ENCODE peak calls at places on chromosomes 4 and X, in seven cellular contexts. Q is AG04450, N is stomach, S is GM23248, O is brain microvascular endothelial cell, U is suprapubic skin, P is endothelial cell of umbilical vein. I is an unnamed sample.

GRCh38 chr4:677431-678293 is 3.3 kb downstream of the MYL5 start:
- DNase-seq in U (peak), S (peak), Q (no peak), O (no peak), P (no peak), N (peak), I (no peak)

GRCh38 chr4:20046179-20046578 is 205.5 kb upstream of the SLIT2 start:
- DNase-seq in Q (no peak), S (no peak), U (no peak), P (no peak), O (no peak), N (no peak), I (no peak)

GRCh38 chr4:185738851-185739250 is 73.1 kb downstream of the SORBS2 start:
- DNase-seq in O (no peak), S (no peak), U (no peak), N (no peak), P (peak), Q (no peak), I (no peak)

GRCh38 chr4:133600008-133600407 is 450.9 kb downstream of the PCDH10 start:
- DNase-seq in S (no peak), P (no peak), O (no peak), N (no peak), Q (no peak), U (no peak), I (no peak)

GRCh38 chrX:130171446-130172126 is at the start of gene RAB33A:
- DNase-seq in Q (no peak), O (no peak), U (no peak), P (no peak), N (no peak), S (peak), I (peak)

GRCh38 chrX:84064164-84064563 is 123.8 kb downstream of the RPS6KA6 start:
- DNase-seq in Q (no peak), P (no peak), U (no peak), S (peak), N (no peak), O (no peak), I (no peak)

GRCh38 chrX:100979881-100980607 is 10.5 kb downstream of the ARL13A start:
- DNase-seq in S (peak), Q (no peak), U (no peak), N (no peak), O (no peak), P (no peak), I (no peak)

GRCh38 chr4:56218230-56218895 is 168.9 kb downstream of the AASDH start:
- DNase-seq in U (no peak), S (no peak), N (no peak), P (no peak), Q (no peak), O (no peak), I (no peak)

GRCh38 chrX:65894138-65894537 is 145.7 kb downstream of the VSIG4 start:
- DNase-seq in Q (no peak), U (no peak), P (no peak), N (no peak), S (no peak), O (no peak), I (no peak)

GRCh38 chr4:27129871-27130277 is 269.2 kb downstream of the STIM2 start:
- DNase-seq in U (no peak), O (no peak), S (no peak), Q (no peak), N (no peak), P (no peak), I (no peak)

GRCh38 chrX:154711264-154711663 is 39.6 kb downstream of the GAB3 start:
- DNase-seq in Q (no peak), N (no peak), S (no peak), U (no peak), O (no peak), P (no peak), I (no peak)

GRCh38 chrX:119190736-119191282 is 45.3 kb upstream of the PGRMC1 start:
- DNase-seq in U (no peak), Q (no peak), S (peak), O (no peak), P (no peak), N (no peak), I (no peak)

GRCh38 chr4:108834787-108835384 is 72.0 kb upstream of the ETNPPL start:
- DNase-seq in Q (peak), O (no peak), P (peak), S (peak), N (no peak), U (no peak), I (no peak)

GRCh38 chr4:55445921-55446577 is 50.3 kb downstream of the TMEM165 start:
- DNase-seq in Q (peak), U (no peak), S (peak), P (no peak), O (peak), N (no peak), I (no peak)

GRCh38 chr4:140186651-140187315 is 32.8 kb upstream of the MAML3 start:
- DNase-seq in U (no peak), P (peak), Q (peak), S (peak), N (peak), O (peak), I (no peak)

GRCh38 chr4:76214269-76214628 is 625 bp upstream of the SCARB2 start:
- DNase-seq in P (no peak), N (no peak), Q (no peak), U (no peak), S (no peak), O (no peak), I (no peak)

GRCh38 chr4:107444-108429 is 16.6 kb upstream of the ZNF718 start:
- DNase-seq in P (no peak), S (no peak), O (no peak), N (no peak), U (no peak), Q (no peak), I (no peak)

GRCh38 chr4:186840222-186840701 is 116.6 kb upstream of the FAT1 start:
- DNase-seq in U (no peak), S (no peak), N (no peak), O (peak), Q (peak), P (no peak), I (no peak)

GRCh38 chrX:101208152-101208905 is 11.3 kb upstream of the DRP2 start:
- DNase-seq in P (no peak), O (peak), U (no peak), S (peak), N (no peak), Q (no peak), I (no peak)

GRCh38 chr4:8821151-8821950 is 50.3 kb downstream of the HMX1 start:
- DNase-seq in U (peak), O (no peak), P (no peak), N (no peak), S (no peak), Q (no peak), I (no peak)

GRCh38 chrX:22063284-22063683 is 31.2 kb downstream of the PHEX start:
- DNase-seq in Q (no peak), O (no peak), U (no peak), P (no peak), N (no peak), S (no peak), I (no peak)

GRCh38 chr4:85495621-85496020 is 20.7 kb downstream of the ARHGAP24 start:
- DNase-seq in P (no peak), O (no peak), Q (no peak), S (peak), N (no peak), U (no peak), I (no peak)

GRCh38 chr4:183831026-183831446 is 74.1 kb upstream of the STOX2 start:
- DNase-seq in N (no peak), U (no peak), S (no peak), Q (no peak), O (no peak), P (peak), I (no peak)

GRCh38 chr4:112371361-112371760 is 74.2 kb downstream of the ALPK1 start:
- DNase-seq in P (no peak), O (no peak), S (no peak), Q (no peak), N (no peak), U (no peak), I (no peak)

GRCh38 chrX:39726810-39727209 is 370.9 kb downstream of the BCOR start:
- DNase-seq in P (peak), N (no peak), U (no peak), Q (no peak), O (peak), S (peak), I (no peak)

GRCh38 chr4:89277412-89277811 is 30.2 kb downstream of the GPRIN3 start:
- DNase-seq in S (peak), P (no peak), N (no peak), U (no peak), O (peak), Q (no peak), I (no peak)

GRCh38 chr4:822361-823092 is 3.4 kb downstream of the CPLX1 start:
- DNase-seq in P (no peak), S (no peak), Q (no peak), U (peak), O (no peak), N (no peak), I (no peak)

GRCh38 chr4:80619070-80619674 is 283.6 kb downstream of the CFAP299 start:
- DNase-seq in S (peak), U (no peak), O (no peak), P (no peak), Q (no peak), N (no peak), I (no peak)

GRCh38 chr4:54784188-54784671 is 126.5 kb downstream of the KIT start:
- DNase-seq in S (peak), U (peak), Q (peak), N (peak), O (peak), P (no peak), I (peak)

GRCh38 chrX:114976321-114976720 is 41.1 kb downstream of the IL13RA2 start:
- DNase-seq in U (no peak), O (no peak), P (no peak), S (peak), Q (no peak), N (no peak), I (no peak)

GRCh38 chr4:156102411-156102810 is 148.7 kb upstream of the CTSO start:
- DNase-seq in O (no peak), S (no peak), P (no peak), U (no peak), N (no peak), Q (no peak), I (no peak)

GRCh38 chrX:68989865-68990606 is 161.2 kb downstream of the EFNB1 start:
- DNase-seq in U (no peak), S (peak), P (peak), N (peak), Q (peak), O (peak), I (no peak)

GRCh38 chr4:123740236-123740635 is 343.6 kb downstream of the SPRY1 start:
- DNase-seq in U (no peak), S (no peak), Q (no peak), N (no peak), O (no peak), P (no peak), I (no peak)

GRCh38 chrX:130264573-130264972 is 4.1 kb downstream of the ZNF280C start:
- DNase-seq in P (no peak), O (no peak), U (no peak), S (peak), Q (no peak), N (no peak), I (no peak)

GRCh38 chr4:22071749-22072148 is 123.2 kb upstream of the KCNIP4 start:
- DNase-seq in P (no peak), U (no peak), N (no peak), Q (no peak), O (peak), S (peak), I (no peak)

GRCh38 chr4:173543266-173543665 is 13.2 kb upstream of the HAND2 start:
- DNase-seq in O (no peak), N (no peak), P (no peak), Q (no peak), S (no peak), U (no peak), I (no peak)
- H3K27ac ChIP-seq in O (no peak), N (no peak), P (no peak), Q (no peak), S (no peak), U (no peak), I (no peak)

DNA sequence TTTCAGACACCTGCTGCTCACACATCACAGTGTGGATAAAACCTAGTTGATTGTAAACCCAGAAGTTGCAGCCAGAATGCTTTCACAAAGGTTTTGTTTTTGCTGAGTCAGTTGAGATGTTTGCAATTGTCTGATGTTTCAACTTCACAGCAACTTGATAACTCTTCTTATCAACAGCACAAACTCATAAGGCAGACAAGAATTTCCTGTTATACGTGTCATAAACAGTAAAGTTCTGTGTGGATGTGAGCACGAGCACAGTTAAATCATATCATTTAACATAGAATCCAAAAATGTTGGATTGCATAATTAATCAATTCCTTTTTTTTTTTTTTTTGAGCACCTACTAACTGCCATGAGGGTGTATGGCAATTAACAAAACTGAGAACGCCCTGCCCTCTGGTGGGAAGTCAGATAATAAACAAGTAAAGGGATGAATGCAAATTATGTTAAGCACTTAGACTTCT is 512.2 kb downstream of the PDHA2 start:
- DNase-seq in N (no peak), O (peak), S (no peak), U (no peak), Q (no peak), P (peak), I (no peak)
- H3K27ac ChIP-seq in N (no peak), O (no peak), S (no peak), U (no peak), Q (no peak), P (peak), I (no peak)

GRCh38 chr4:182449960-182450359 is 206.8 kb downstream of the TENM3 start:
- DNase-seq in O (no peak), S (peak), Q (no peak), N (no peak), U (no peak), P (no peak), I (no peak)
- H3K27ac ChIP-seq in O (no peak), S (no peak), Q (no peak), N (no peak), U (no peak), P (no peak), I (no peak)

GRCh38 chrX:151975228-151975593 is 735 bp upstream of the GABRE start:
- DNase-seq in Q (no peak), P (no peak), N (no peak), O (no peak), S (no peak), U (no peak), I (no peak)
- H3K27ac ChIP-seq in Q (no peak), P (no peak), N (no peak), O (no peak), S (no peak), U (no peak), I (no peak)

GRCh38 chrX:48948589-48948988 is 8.8 kb downstream of the OTUD5 start:
- DNase-seq in Q (no peak), O (no peak), P (no peak), U (no peak), N (no peak), S (no peak), I (no peak)
- H3K27ac ChIP-seq in Q (no peak), O (no peak), P (no peak), U (no peak), N (no peak), S (no peak), I (no peak)

DNA sequence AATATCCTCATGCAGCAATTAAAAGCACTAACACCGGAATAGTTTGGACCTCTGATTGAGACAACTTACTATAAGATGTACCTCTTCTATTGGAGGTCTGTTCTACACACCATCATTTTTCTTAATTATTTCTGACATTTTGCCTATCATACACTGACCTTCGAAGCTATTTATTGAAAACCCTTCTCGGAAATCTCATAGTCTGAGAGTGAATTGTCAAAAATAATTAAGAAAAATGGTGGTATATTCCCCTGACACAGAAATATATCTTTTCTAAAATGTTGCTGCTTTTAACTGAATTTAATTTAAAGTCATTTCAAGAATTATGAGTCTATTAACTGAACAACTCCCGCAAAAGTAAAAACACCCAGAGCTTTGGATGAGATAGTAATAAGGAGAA is 485.1 kb downstream of the IL15 start:
- DNase-seq in P (no peak), N (no peak), U (no peak), Q (no peak), S (no peak), O (no peak), I (no peak)
- H3K27ac ChIP-seq in P (peak), N (no peak), U (no peak), Q (no peak), S (no peak), O (no peak), I (no peak)

GRCh38 chr4:38386011-38386551 is 277.9 kb upstream of the KLF3 start:
- DNase-seq in U (no peak), N (no peak), S (no peak), P (no peak), Q (no peak), O (no peak), I (no peak)
- H3K27ac ChIP-seq in U (peak), N (peak), S (no peak), P (no peak), Q (no peak), O (no peak), I (no peak)

GRCh38 chr4:15376594-15376993 is 51.2 kb upstream of the C1QTNF7 start:
- DNase-seq in N (no peak), S (peak), O (no peak), U (no peak), Q (no peak), P (no peak), I (no peak)

GRCh38 chr4:15374697-15375096 is 53.1 kb upstream of the C1QTNF7 start:
- DNase-seq in U (no peak), S (peak), Q (no peak), N (no peak), P (no peak), O (no peak), I (no peak)

GRCh38 chr4:15373363-15373762 is 54.5 kb upstream of the C1QTNF7 start:
- DNase-seq in P (no peak), Q (no peak), N (no peak), O (no peak), U (no peak), S (peak), I (no peak)

GRCh38 chr4:15376145-15376544 is 51.7 kb upstream of the C1QTNF7 start:
- DNase-seq in Q (no peak), S (no peak), N (no peak), P (no peak), O (no peak), U (no peak), I (no peak)

GRCh38 chr4:15375707-15376106 is 52.1 kb upstream of the C1QTNF7 start:
- DNase-seq in P (no peak), N (no peak), S (no peak), U (no peak), Q (no peak), O (no peak), I (no peak)
- H3K27ac ChIP-seq in P (no peak), N (peak), S (no peak), U (no peak), Q (no peak), O (no peak), I (no peak)

DNA sequence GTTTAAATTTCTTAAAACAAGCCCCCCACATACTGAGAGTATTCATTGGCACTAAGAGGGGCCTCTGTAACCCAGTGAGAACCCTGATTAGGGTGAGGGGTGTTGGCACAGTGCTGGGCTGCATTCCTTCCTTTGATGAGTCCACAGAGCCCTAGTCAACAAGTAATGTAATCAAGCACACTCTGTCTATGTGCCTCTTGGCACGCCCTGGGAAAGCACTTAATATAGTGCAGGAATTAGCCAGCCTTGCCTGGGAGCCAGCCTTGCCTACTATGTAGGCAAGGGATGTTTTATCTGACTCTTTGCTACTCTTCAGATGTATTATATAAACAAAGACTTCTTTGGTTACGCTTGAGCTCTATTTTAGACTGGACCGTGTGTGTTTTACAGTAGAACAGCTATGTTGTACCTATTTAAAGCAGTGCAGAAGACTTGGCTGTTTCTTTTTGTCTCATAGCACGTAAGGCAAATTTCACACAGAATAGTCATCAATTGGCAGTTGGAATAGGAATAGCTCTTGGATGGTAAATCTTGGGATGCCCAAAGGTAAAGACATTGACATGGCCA is 64.3 kb downstream of the FRAS1 start:
- DNase-seq in P (no peak), U (no peak), O (no peak), Q (no peak), N (no peak), S (no peak), I (no peak)
- H3K27ac ChIP-seq in P (no peak), U (no peak), O (no peak), Q (no peak), N (no peak), S (no peak), I (no peak)

GRCh38 chrX:41313419-41313818 is 20.5 kb upstream of the DDX3X start:
- DNase-seq in Q (no peak), U (no peak), P (no peak), N (no peak), O (peak), S (peak), I (no peak)
- H3K27ac ChIP-seq in Q (peak), U (no peak), P (no peak), N (no peak), O (peak), S (peak), I (no peak)